ENCODE peak calls at places on chromosomes 6 and 20, in five cellular contexts. A, J, Q, X and F are unnamed samples.

GRCh38 chr6:36386495-36387439 is 702 bp downstream of the ETV7 start:
- DNase-seq in A (no peak), J (peak; percentile 64), Q (peak; percentile 1), X (no peak), F (peak; percentile 73)

GRCh38 chr6:139344186-139344963 is 30.1 kb downstream of the CITED2 start:
- DNase-seq in A (no peak), J (no peak), Q (no peak), X (no peak), F (peak; percentile 14)

GRCh38 chr6:92806254-92806653 is 613.1 kb downstream of the EPHA7 start:
- DNase-seq in A (no peak), J (no peak), Q (no peak), X (no peak), F (no peak)

GRCh38 chr6:134373282-134373922 is 55.5 kb upstream of the SGK1 start:
- DNase-seq in A (no peak), J (peak; percentile 89), Q (peak; percentile 38), X (no peak), F (peak; percentile 65)

GRCh38 chr6:96898241-96898851 is 655 bp upstream of the NDUFAF4 start:
- DNase-seq in A (no peak), J (peak; percentile 43), Q (peak; percentile 28), X (no peak), F (peak; percentile 31)

GRCh38 chr6:116373940-116374339 is 3.2 kb downstream of the DSE start:
- DNase-seq in A (no peak), J (no peak), Q (no peak), X (no peak), F (no peak)

GRCh38 chr6:39892490-39893129 is 41.7 kb downstream of the MOCS1 start:
- DNase-seq in A (no peak), J (peak; percentile 66), Q (no peak), X (peak; percentile 49), F (peak; percentile 60)

GRCh38 chr6:37155394-37156312 is 14.3 kb upstream of the PIM1 start:
- DNase-seq in A (no peak), J (no peak), Q (no peak), X (peak; percentile 74), F (peak; percentile 57)

GRCh38 chr6:122008105-122009100 is 391.0 kb upstream of the HSF2 start:
- DNase-seq in A (no peak), J (no peak), Q (no peak), X (no peak), F (no peak)

GRCh38 chr6:21402368-21402767 is 191.2 kb upstream of the SOX4 start:
- DNase-seq in A (no peak), J (peak; percentile 15), Q (no peak), X (peak; percentile 70), F (no peak)

GRCh38 chr20:59743767-59744485 is 139.6 kb downstream of the PHACTR3 start:
- DNase-seq in A (no peak), J (no peak), Q (peak; percentile 19), X (no peak), F (no peak)